ENCODE peak calls at places on chromosome 7, in eight cellular contexts. N is stimulated activated naive CD4-positive, alpha-beta T cell; P is anterior cingulate cortex; R is AG04450; B is pancreas; V is NCI-H1048; G is HT1080; Q is left ventricle myocardium inferior. Z is an unnamed sample.

GRCh38 chr7:150367677-150368097 is 935 bp upstream of the REPIN1 start:
- DNase-seq in N (no peak), P (no peak), R (no peak), B (no peak), V (no peak), G (no peak), Q (no peak), Z (no peak)

GRCh38 chr7:4610768-4611467 is 71.2 kb upstream of the FOXK1 start:
- DNase-seq in N (peak), P (no peak), R (no peak), B (no peak), V (peak), G (peak), Q (no peak), Z (peak)

GRCh38 chr7:5425507-5426225 is 2.0 kb upstream of the TNRC18 start:
- DNase-seq in N (no peak), P (peak), R (peak), B (peak), V (peak), G (peak), Q (peak), Z (no peak)

GRCh38 chr7:151759591-151760042 is 117.3 kb downstream of the PRKAG2 start:
- DNase-seq in N (peak), P (peak), R (no peak), B (no peak), V (peak), G (peak), Q (peak), Z (no peak)

GRCh38 chr7:155224116-155224811 is 73.4 kb upstream of the INSIG1 start:
- DNase-seq in N (no peak), P (no peak), R (no peak), B (peak), V (no peak), G (no peak), Q (no peak), Z (no peak)

GRCh38 chr7:92639213-92639896 is 49.2 kb upstream of the FAM133B start:
- DNase-seq in N (no peak), P (no peak), R (no peak), B (no peak), V (no peak), G (peak), Q (no peak), Z (no peak)

GRCh38 chr7:87416682-87417587 is 58.5 kb downstream of the ABCB4 start:
- DNase-seq in N (peak), P (peak), R (peak), B (no peak), V (no peak), G (peak), Q (no peak), Z (no peak)

GRCh38 chr7:17099083-17099973 is 199.1 kb upstream of the AHR start:
- DNase-seq in N (no peak), P (no peak), R (no peak), B (peak), V (no peak), G (peak), Q (no peak), Z (no peak)

GRCh38 chr7:86961686-86962085 is 97.8 kb downstream of the ELAPOR2 start:
- DNase-seq in N (no peak), P (no peak), R (no peak), B (no peak), V (no peak), G (no peak), Q (no peak), Z (no peak)

GRCh38 chr7:128869944-128870285 is 7.3 kb downstream of the ATP6V1F start:
- DNase-seq in N (no peak), P (no peak), R (no peak), B (no peak), V (no peak), G (no peak), Q (no peak), Z (no peak)